ENCODE peak calls at places on chromosomes 11 and 22, in ten cellular contexts. One of them, this sample, is unnamed.

GRCh38 chr11:84316866-84317560 is 1030.8 kb upstream of the CCDC90B start:
- DNase-seq in neural progenitor cell: peak; percentile 37
- DNase-seq in upper lobe of right lung: no peak
- DNase-seq in breast epithelium: no peak
- DNase-seq in IMR-90: peak; percentile 30
- DNase-seq in fibroblast of lung: peak; percentile 75
- DNase-seq in thoracic aorta: no peak
- DNase-seq in H9: no peak
- DNase-seq in CD8-positive, alpha-beta T cell: no peak
- DNase-seq in A673: peak; percentile 4
- DNase-seq in this sample: no peak

GRCh38 chr11:60875856-60876485 is 8.6 kb downstream of the ZP1 start:
- DNase-seq in neural progenitor cell: no peak
- DNase-seq in upper lobe of right lung: peak; percentile 36
- DNase-seq in breast epithelium: no peak
- DNase-seq in IMR-90: no peak
- DNase-seq in fibroblast of lung: no peak
- DNase-seq in thoracic aorta: no peak
- DNase-seq in H9: no peak
- DNase-seq in CD8-positive, alpha-beta T cell: no peak
- DNase-seq in A673: no peak
- DNase-seq in this sample: no peak

GRCh38 chr22:44154431-44154942 is 26.2 kb upstream of the PARVG start:
- DNase-seq in neural progenitor cell: no peak
- DNase-seq in upper lobe of right lung: no peak
- DNase-seq in breast epithelium: no peak
- DNase-seq in IMR-90: peak; percentile 66
- DNase-seq in fibroblast of lung: peak; percentile 92
- DNase-seq in thoracic aorta: no peak
- DNase-seq in H9: no peak
- DNase-seq in CD8-positive, alpha-beta T cell: no peak
- DNase-seq in A673: no peak
- DNase-seq in this sample: no peak

GRCh38 chr11:44589301-44589700 is 23.8 kb downstream of the CD82 start:
- DNase-seq in neural progenitor cell: no peak
- DNase-seq in upper lobe of right lung: no peak
- DNase-seq in breast epithelium: no peak
- DNase-seq in IMR-90: peak; percentile 97
- DNase-seq in fibroblast of lung: peak; percentile 64
- DNase-seq in thoracic aorta: no peak
- DNase-seq in H9: no peak
- DNase-seq in CD8-positive, alpha-beta T cell: no peak
- DNase-seq in A673: no peak
- DNase-seq in this sample: no peak

GRCh38 chr11:83782329-83782728 is 496.2 kb upstream of the CCDC90B start:
- DNase-seq in neural progenitor cell: no peak
- DNase-seq in upper lobe of right lung: no peak
- DNase-seq in breast epithelium: no peak
- DNase-seq in IMR-90: no peak
- DNase-seq in fibroblast of lung: no peak
- DNase-seq in thoracic aorta: no peak
- DNase-seq in H9: no peak
- DNase-seq in CD8-positive, alpha-beta T cell: no peak
- DNase-seq in A673: no peak
- DNase-seq in this sample: no peak

GRCh38 chr11:67644042-67644441 is 4.5 kb upstream of the TBX10 start:
- DNase-seq in neural progenitor cell: peak; percentile 55
- DNase-seq in upper lobe of right lung: no peak
- DNase-seq in breast epithelium: no peak
- DNase-seq in IMR-90: no peak
- DNase-seq in fibroblast of lung: no peak
- DNase-seq in thoracic aorta: no peak
- DNase-seq in H9: peak; percentile 48
- DNase-seq in CD8-positive, alpha-beta T cell: no peak
- DNase-seq in A673: peak; percentile 42
- DNase-seq in this sample: no peak

GRCh38 chr22:47164514-47165337 is 402.3 kb downstream of the TBC1D22A start:
- DNase-seq in neural progenitor cell: peak; percentile 44
- DNase-seq in upper lobe of right lung: peak; percentile 48
- DNase-seq in breast epithelium: peak; percentile 12
- DNase-seq in IMR-90: no peak
- DNase-seq in fibroblast of lung: no peak
- DNase-seq in thoracic aorta: no peak
- DNase-seq in H9: peak; percentile 24
- DNase-seq in CD8-positive, alpha-beta T cell: no peak
- DNase-seq in A673: no peak
- DNase-seq in this sample: no peak

GRCh38 chr11:122069946-122070345 is 46.1 kb downstream of the BLID start:
- DNase-seq in neural progenitor cell: peak; percentile 82
- DNase-seq in upper lobe of right lung: no peak
- DNase-seq in breast epithelium: no peak
- DNase-seq in IMR-90: peak; percentile 91
- DNase-seq in fibroblast of lung: peak; percentile 94
- DNase-seq in thoracic aorta: peak; percentile 69
- DNase-seq in H9: peak; percentile 40
- DNase-seq in CD8-positive, alpha-beta T cell: no peak
- DNase-seq in A673: peak; percentile 91
- DNase-seq in this sample: peak; percentile 94

GRCh38 chr11:35324981-35325380 is 94.4 kb downstream of the SLC1A2 start:
- DNase-seq in neural progenitor cell: no peak
- DNase-seq in upper lobe of right lung: no peak
- DNase-seq in breast epithelium: no peak
- DNase-seq in IMR-90: peak; percentile 40
- DNase-seq in fibroblast of lung: peak; percentile 48
- DNase-seq in thoracic aorta: no peak
- DNase-seq in H9: no peak
- DNase-seq in CD8-positive, alpha-beta T cell: no peak
- DNase-seq in A673: no peak
- DNase-seq in this sample: no peak

DNA sequence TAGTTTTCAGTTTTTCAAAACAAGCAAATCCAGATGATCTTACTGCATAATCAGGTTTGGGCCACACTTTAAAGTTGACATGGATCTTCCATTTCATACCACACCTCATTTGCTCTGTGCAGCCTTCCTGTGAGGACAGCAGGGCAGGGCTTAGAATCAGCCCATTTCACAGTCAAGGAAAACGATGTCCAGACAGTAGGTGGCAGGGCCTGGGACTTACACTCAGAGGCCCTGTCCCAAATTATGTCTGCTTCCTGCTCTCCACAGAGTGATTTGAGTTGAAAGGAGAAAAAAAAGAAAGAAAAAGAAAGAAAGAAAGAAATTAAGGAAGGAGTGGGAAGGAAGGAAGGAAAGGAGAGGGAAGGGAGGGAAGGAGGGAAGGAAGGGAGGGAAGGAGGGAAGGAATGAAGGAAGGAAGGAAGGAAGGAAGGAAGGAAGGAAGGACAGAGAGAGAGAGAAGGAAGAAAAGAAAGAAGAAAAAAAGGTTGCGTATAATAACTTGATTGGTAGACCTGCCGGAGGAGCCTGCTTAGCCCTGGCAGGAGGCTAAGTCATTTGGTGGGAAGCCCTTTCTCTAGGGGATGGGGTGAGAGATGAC is 23.6 kb downstream of the TSKU start:
- DNase-seq in neural progenitor cell: no peak
- DNase-seq in upper lobe of right lung: no peak
- DNase-seq in breast epithelium: no peak
- DNase-seq in IMR-90: no peak
- DNase-seq in fibroblast of lung: no peak
- DNase-seq in thoracic aorta: no peak
- DNase-seq in H9: no peak
- DNase-seq in CD8-positive, alpha-beta T cell: no peak
- DNase-seq in A673: no peak
- DNase-seq in this sample: no peak
- H3K27ac ChIP-seq in neural progenitor cell: peak overlapping the region; percentile 40
- H3K27ac ChIP-seq in upper lobe of right lung: no peak overlapping the region
- H3K27ac ChIP-seq in breast epithelium: peak overlapping the region; percentile 49
- H3K27ac ChIP-seq in IMR-90: no peak overlapping the region
- H3K27ac ChIP-seq in fibroblast of lung: no peak overlapping the region
- H3K27ac ChIP-seq in thoracic aorta: peak overlapping the region; percentile 6
- H3K27ac ChIP-seq in H9: no peak overlapping the region
- H3K27ac ChIP-seq in CD8-positive, alpha-beta T cell: no peak overlapping the region
- H3K27ac ChIP-seq in A673: peak overlapping the region; percentile 66
- H3K27ac ChIP-seq in this sample: peak overlapping the region; percentile 54

GRCh38 chr11:126059238-126059761 is 3.4 kb downstream of the CDON start:
- DNase-seq in neural progenitor cell: peak; percentile 90
- DNase-seq in upper lobe of right lung: no peak
- DNase-seq in breast epithelium: no peak
- DNase-seq in IMR-90: no peak
- DNase-seq in fibroblast of lung: no peak
- DNase-seq in thoracic aorta: no peak
- DNase-seq in H9: no peak
- DNase-seq in CD8-positive, alpha-beta T cell: no peak
- DNase-seq in A673: no peak
- DNase-seq in this sample: no peak

GRCh38 chr11:126060651-126061220 is 1.9 kb downstream of the CDON start:
- DNase-seq in neural progenitor cell: peak; percentile 32
- DNase-seq in upper lobe of right lung: no peak
- DNase-seq in breast epithelium: no peak
- DNase-seq in IMR-90: no peak
- DNase-seq in fibroblast of lung: no peak
- DNase-seq in thoracic aorta: no peak
- DNase-seq in H9: no peak
- DNase-seq in CD8-positive, alpha-beta T cell: no peak
- DNase-seq in A673: no peak
- DNase-seq in this sample: no peak

GRCh38 chr11:126061707-126062678 is 673 bp downstream of the CDON start:
- DNase-seq in neural progenitor cell: peak; percentile 83
- DNase-seq in upper lobe of right lung: no peak
- DNase-seq in breast epithelium: peak; percentile 56
- DNase-seq in IMR-90: peak; percentile 5
- DNase-seq in fibroblast of lung: peak; percentile 27
- DNase-seq in thoracic aorta: no peak
- DNase-seq in H9: peak; percentile 62
- DNase-seq in CD8-positive, alpha-beta T cell: no peak
- DNase-seq in A673: peak; percentile 77
- DNase-seq in this sample: no peak

GRCh38 chr11:126063510-126063858 is 818 bp upstream of the CDON start:
- DNase-seq in neural progenitor cell: no peak
- DNase-seq in upper lobe of right lung: no peak
- DNase-seq in breast epithelium: no peak
- DNase-seq in IMR-90: no peak
- DNase-seq in fibroblast of lung: no peak
- DNase-seq in thoracic aorta: no peak
- DNase-seq in H9: no peak
- DNase-seq in CD8-positive, alpha-beta T cell: no peak
- DNase-seq in A673: no peak
- DNase-seq in this sample: no peak

GRCh38 chr11:126062679-126063509 is at the start of gene CDON:
- DNase-seq in neural progenitor cell: peak; percentile 99
- DNase-seq in upper lobe of right lung: peak; percentile 96
- DNase-seq in breast epithelium: peak; percentile 93
- DNase-seq in IMR-90: peak; percentile 87
- DNase-seq in fibroblast of lung: peak; percentile 86
- DNase-seq in thoracic aorta: peak; percentile 66
- DNase-seq in H9: peak; percentile 93
- DNase-seq in CD8-positive, alpha-beta T cell: peak; percentile 89
- DNase-seq in A673: peak; percentile 98
- DNase-seq in this sample: peak; percentile 43
- H3K27me3 ChIP-seq in neural progenitor cell: no peaks in the 10 kb centered on the region
- H3K27me3 ChIP-seq in upper lobe of right lung: no peaks in the 10 kb centered on the region
- H3K27me3 ChIP-seq in breast epithelium: no peaks in the 10 kb centered on the region
- H3K27me3 ChIP-seq in IMR-90: peaks cover 24% of the 10 kb centered on the region
- H3K27me3 ChIP-seq in fibroblast of lung: peaks cover 17% of the 10 kb centered on the region
- H3K27me3 ChIP-seq in thoracic aorta: no peaks in the 10 kb centered on the region
- H3K27me3 ChIP-seq in H9: no peaks in the 10 kb centered on the region
- H3K27me3 ChIP-seq in CD8-positive, alpha-beta T cell: no peaks in the 10 kb centered on the region
- H3K27me3 ChIP-seq in A673: no peaks in the 10 kb centered on the region
- H3K27me3 ChIP-seq in this sample: no peaks in the 10 kb centered on the region

DNA sequence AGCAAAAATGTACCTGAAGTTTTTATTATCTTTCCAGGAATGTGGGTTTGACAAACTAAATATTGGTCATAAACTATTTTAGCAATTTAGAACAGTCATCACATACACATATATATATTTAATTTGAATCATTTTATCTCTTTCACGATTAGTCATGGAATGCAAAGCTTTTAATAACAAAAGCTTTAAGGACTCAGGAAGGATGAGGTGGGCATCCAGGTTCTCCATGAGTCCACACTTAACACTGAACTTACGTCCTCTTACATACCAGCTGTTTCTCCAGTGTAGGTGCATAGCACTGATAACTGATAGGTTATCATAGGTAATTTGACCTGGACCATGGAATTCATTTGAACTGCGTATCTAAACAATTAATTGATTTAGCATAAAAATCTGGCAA is 28.1 kb upstream of the GNAZ start:
- DNase-seq in neural progenitor cell: no peak
- DNase-seq in upper lobe of right lung: no peak
- DNase-seq in breast epithelium: no peak
- DNase-seq in IMR-90: no peak
- DNase-seq in fibroblast of lung: no peak
- DNase-seq in thoracic aorta: no peak
- DNase-seq in H9: no peak
- DNase-seq in CD8-positive, alpha-beta T cell: no peak
- DNase-seq in A673: no peak
- DNase-seq in this sample: no peak
- TF ChIP-seq CTCF in neural progenitor cell: no peak
- TF ChIP-seq CTCF in upper lobe of right lung: no peak
- TF ChIP-seq CTCF in breast epithelium: no peak
- TF ChIP-seq CTCF in IMR-90: no peak
- TF ChIP-seq CTCF in fibroblast of lung: no peak
- TF ChIP-seq CTCF in thoracic aorta: no peak
- TF ChIP-seq CTCF in H9: no peak
- TF ChIP-seq CTCF in CD8-positive, alpha-beta T cell: no peak
- TF ChIP-seq CTCF in A673: no peak
- TF ChIP-seq CTCF in this sample: no peak

GRCh38 chr11:124194696-124195418 is 11.7 kb downstream of the OR10D3 start:
- DNase-seq in neural progenitor cell: peak; percentile 72
- DNase-seq in upper lobe of right lung: no peak
- DNase-seq in breast epithelium: no peak
- DNase-seq in IMR-90: peak; percentile 58
- DNase-seq in fibroblast of lung: peak; percentile 28
- DNase-seq in thoracic aorta: peak; percentile 27
- DNase-seq in H9: peak; percentile 57
- DNase-seq in CD8-positive, alpha-beta T cell: peak; percentile 23
- DNase-seq in A673: peak; percentile 89
- DNase-seq in this sample: peak; percentile 40

GRCh38 chr11:124193221-124193945 is 10.2 kb downstream of the OR10D3 start:
- DNase-seq in neural progenitor cell: peak; percentile 34
- DNase-seq in upper lobe of right lung: no peak
- DNase-seq in breast epithelium: no peak
- DNase-seq in IMR-90: no peak
- DNase-seq in fibroblast of lung: no peak
- DNase-seq in thoracic aorta: no peak
- DNase-seq in H9: no peak
- DNase-seq in CD8-positive, alpha-beta T cell: no peak
- DNase-seq in A673: no peak
- DNase-seq in this sample: no peak

GRCh38 chr11:124197999-124198398 is 14.9 kb downstream of the OR10D3 start:
- DNase-seq in neural progenitor cell: no peak
- DNase-seq in upper lobe of right lung: no peak
- DNase-seq in breast epithelium: no peak
- DNase-seq in IMR-90: no peak
- DNase-seq in fibroblast of lung: no peak
- DNase-seq in thoracic aorta: no peak
- DNase-seq in H9: no peak
- DNase-seq in CD8-positive, alpha-beta T cell: no peak
- DNase-seq in A673: no peak
- DNase-seq in this sample: no peak

GRCh38 chr11:124194283-124194682 is 11.1 kb downstream of the OR10D3 start:
- DNase-seq in neural progenitor cell: no peak
- DNase-seq in upper lobe of right lung: no peak
- DNase-seq in breast epithelium: no peak
- DNase-seq in IMR-90: no peak
- DNase-seq in fibroblast of lung: no peak
- DNase-seq in thoracic aorta: no peak
- DNase-seq in H9: no peak
- DNase-seq in CD8-positive, alpha-beta T cell: no peak
- DNase-seq in A673: no peak
- DNase-seq in this sample: no peak

GRCh38 chr11:124195419-124195734 is 12.2 kb downstream of the OR10D3 start:
- DNase-seq in neural progenitor cell: no peak
- DNase-seq in upper lobe of right lung: no peak
- DNase-seq in breast epithelium: no peak
- DNase-seq in IMR-90: no peak
- DNase-seq in fibroblast of lung: no peak
- DNase-seq in thoracic aorta: no peak
- DNase-seq in H9: no peak
- DNase-seq in CD8-positive, alpha-beta T cell: no peak
- DNase-seq in A673: no peak
- DNase-seq in this sample: no peak
- H3K27ac ChIP-seq in neural progenitor cell: no peak overlapping the region
- H3K27ac ChIP-seq in upper lobe of right lung: no peak overlapping the region
- H3K27ac ChIP-seq in breast epithelium: no peak overlapping the region
- H3K27ac ChIP-seq in IMR-90: no peak overlapping the region
- H3K27ac ChIP-seq in fibroblast of lung: no peak overlapping the region
- H3K27ac ChIP-seq in thoracic aorta: peak overlapping the region; percentile 42
- H3K27ac ChIP-seq in H9: no peak overlapping the region
- H3K27ac ChIP-seq in CD8-positive, alpha-beta T cell: no peak overlapping the region
- H3K27ac ChIP-seq in A673: no peak overlapping the region
- H3K27ac ChIP-seq in this sample: no peak overlapping the region